ENCODE peak calls at places on chromosomes 1 and 21, in five cellular contexts. C, J, X, F and E are unnamed samples.

GRCh38 chr1:242530761-242531160 is 6.3 kb upstream of the PLD5 start:
- DNase-seq in C (no peak), J (peak), X (no peak), F (no peak), E (no peak)

GRCh38 chr1:185244015-185244747 is 72.9 kb downstream of the IVNS1ABP start:
- DNase-seq in C (no peak), J (peak), X (no peak), F (no peak), E (no peak)

GRCh38 chr1:32944180-32944579 is 20.4 kb downstream of the RNF19B start:
- DNase-seq in C (no peak), J (no peak), X (no peak), F (no peak), E (no peak)

GRCh38 chr1:218460367-218460766 is 115.2 kb downstream of the TGFB2 start:
- DNase-seq in C (no peak), J (peak), X (no peak), F (no peak), E (no peak)

GRCh38 chr1:233627823-233628222 is 13.9 kb downstream of the KCNK1 start:
- DNase-seq in C (no peak), J (no peak), X (no peak), F (no peak), E (no peak)

GRCh38 chr1:192158181-192158580 is at the start of gene RGS18:
- DNase-seq in C (no peak), J (no peak), X (no peak), F (no peak), E (peak)

GRCh38 chr1:18854331-18855025 is 5.0 kb downstream of the TAS1R2 start:
- DNase-seq in C (no peak), J (no peak), X (no peak), F (no peak), E (no peak)

GRCh38 chr1:25740071-25740470 is 59.9 kb upstream of the SELENON start:
- DNase-seq in C (no peak), J (no peak), X (no peak), F (no peak), E (no peak)

GRCh38 chr21:15793547-15794235 is 63.9 kb downstream of the USP25 start:
- DNase-seq in C (no peak), J (no peak), X (no peak), F (no peak), E (no peak)

GRCh38 chr1:228217551-228218344 is 9.9 kb downstream of the OBSCN start:
- DNase-seq in C (no peak), J (no peak), X (peak), F (no peak), E (no peak)

GRCh38 chr1:2242814-2243725 is 15.0 kb downstream of the SKI start:
- DNase-seq in C (no peak), J (no peak), X (no peak), F (no peak), E (no peak)

GRCh38 chr1:156602557-156602993 is 1.3 kb upstream of the GPATCH4 start:
- DNase-seq in C (no peak), J (no peak), X (peak), F (no peak), E (no peak)

GRCh38 chr1:67227196-67227595 is 60.9 kb downstream of the IL23R start:
- DNase-seq in C (no peak), J (peak), X (no peak), F (no peak), E (no peak)

GRCh38 chr1:201954263-201955008 is 867 bp upstream of the TIMM17A start:
- DNase-seq in C (peak), J (no peak), X (no peak), F (no peak), E (no peak)

GRCh38 chr1:162391790-162392563 is 10.4 kb downstream of the C1orf226 start:
- DNase-seq in C (no peak), J (peak), X (no peak), F (no peak), E (peak)

GRCh38 chr1:78291872-78292271 is 198.9 kb upstream of the PTGFR start:
- DNase-seq in C (no peak), J (no peak), X (no peak), F (no peak), E (no peak)

GRCh38 chr1:198496216-198497143 is 44.0 kb downstream of the ATP6V1G3 start:
- DNase-seq in C (no peak), J (peak), X (no peak), F (no peak), E (no peak)

GRCh38 chr1:210330279-210330866 is 1.7 kb downstream of the HHAT start:
- DNase-seq in C (no peak), J (peak), X (peak), F (no peak), E (peak)

GRCh38 chr1:42172394-42173133 is 8.0 kb upstream of the GUCA2A start:
- DNase-seq in C (no peak), J (no peak), X (peak), F (peak), E (no peak)

GRCh38 chr1:97186381-97186780 is 464.8 kb downstream of the PTBP2 start:
- DNase-seq in C (no peak), J (no peak), X (no peak), F (no peak), E (peak)

GRCh38 chr1:107965112-107965991 is at the start of gene VAV3:
- DNase-seq in C (peak), J (peak), X (peak), F (peak), E (peak)

GRCh38 chr1:162374406-162374805 is 2.2 kb downstream of the SPATA46 start:
- DNase-seq in C (no peak), J (no peak), X (no peak), F (no peak), E (peak)

GRCh38 chr1:33036051-33036525 is 595 bp downstream of the AK2 start:
- DNase-seq in C (no peak), J (no peak), X (no peak), F (no peak), E (no peak)

GRCh38 chr1:101820080-101820479 is 176.6 kb downstream of the OLFM3 start:
- DNase-seq in C (no peak), J (peak), X (no peak), F (no peak), E (peak)

GRCh38 chr1:109783436-109783835 is 19.7 kb upstream of the EPS8L3 start:
- DNase-seq in C (no peak), J (no peak), X (no peak), F (peak), E (no peak)

GRCh38 chr1:2530501-2531361 is 668 bp upstream of the HES5 start:
- DNase-seq in C (no peak), J (no peak), X (peak), F (no peak), E (no peak)

GRCh38 chr1:160643138-160643537 is 3.7 kb downstream of the SLAMF1 start:
- DNase-seq in C (no peak), J (no peak), X (no peak), F (no peak), E (no peak)

GRCh38 chr1:160642281-160642644 is 4.6 kb downstream of the SLAMF1 start:
- DNase-seq in C (no peak), J (no peak), X (no peak), F (no peak), E (no peak)

GRCh38 chr1:160645386-160646063 is 1.3 kb downstream of the SLAMF1 start:
- DNase-seq in C (no peak), J (no peak), X (no peak), F (no peak), E (no peak)

GRCh38 chr1:160646192-160646591 is 652 bp downstream of the SLAMF1 start:
- DNase-seq in C (no peak), J (no peak), X (no peak), F (no peak), E (no peak)

GRCh38 chr1:160644399-160644798 is 2.4 kb downstream of the SLAMF1 start:
- DNase-seq in C (no peak), J (no peak), X (no peak), F (no peak), E (no peak)
- H3K4me3 ChIP-seq in C (peak), J (no peak), X (no peak), F (no peak), E (no peak)

GRCh38 chr1:147072371-147073061 is 99.8 kb downstream of the PRKAB2 start:
- DNase-seq in C (peak), J (no peak), X (no peak), F (no peak), E (no peak)
- H3K4me3 ChIP-seq in C (peak), J (peak), X (peak), F (no peak), E (no peak)

GRCh38 chr21:44948426-44949120 is 8.7 kb downstream of the SLX9 start:
- DNase-seq in C (peak), J (no peak), X (no peak), F (peak), E (no peak)

GRCh38 chr21:44947930-44948331 is 8.1 kb downstream of the SLX9 start:
- DNase-seq in C (peak), J (no peak), X (no peak), F (peak), E (no peak)

GRCh38 chr21:44949161-44950015 is 9.6 kb downstream of the SLX9 start:
- DNase-seq in C (peak), J (peak), X (peak), F (peak), E (no peak)

GRCh38 chr21:44946254-44947041 is 6.6 kb downstream of the SLX9 start:
- DNase-seq in C (peak), J (no peak), X (no peak), F (no peak), E (no peak)

DNA sequence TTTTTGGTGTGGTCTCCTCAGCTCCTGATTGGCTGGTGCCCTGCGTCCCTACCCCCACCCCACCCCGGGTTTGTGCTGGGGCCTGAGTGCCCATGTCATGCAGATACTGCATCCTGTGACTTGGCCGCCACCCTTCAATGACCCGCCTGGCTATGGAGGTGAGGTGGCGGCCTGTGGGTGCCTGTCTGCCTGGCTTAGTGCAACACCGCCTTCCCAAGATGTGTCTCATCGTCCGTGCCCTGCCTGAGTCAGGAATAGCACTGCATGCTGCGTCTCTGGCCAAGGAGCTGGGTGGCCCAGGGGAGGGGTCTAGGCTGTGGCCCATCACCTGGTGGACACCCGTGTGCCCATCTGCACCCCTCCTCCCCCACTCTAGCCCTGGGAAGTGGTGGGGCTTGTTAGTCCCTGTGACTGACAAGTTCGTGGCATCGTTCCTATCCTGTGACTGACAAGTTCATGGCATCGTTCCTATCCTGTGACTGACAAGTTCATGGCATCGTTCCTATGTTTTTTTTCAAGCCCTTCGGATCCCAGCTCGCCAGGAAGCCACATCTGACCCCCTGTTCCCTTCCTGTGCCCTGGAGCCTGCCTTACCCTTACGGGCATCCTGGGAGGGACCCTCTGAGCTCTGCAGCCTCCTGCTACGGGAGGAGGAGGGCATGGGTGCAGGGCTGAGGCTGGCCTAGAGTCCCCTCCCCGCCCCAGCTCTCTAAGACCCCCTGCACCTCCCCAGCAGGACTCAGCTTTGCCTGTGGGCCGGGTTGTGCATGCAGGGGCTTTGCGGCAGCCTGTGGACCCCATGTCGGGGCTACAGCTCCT is 7.5 kb downstream of the SLX9 start:
- DNase-seq in C (peak), J (no peak), X (no peak), F (no peak), E (no peak)
- H3K4me3 ChIP-seq in C (no peak), J (no peak), X (no peak), F (no peak), E (no peak)

DNA sequence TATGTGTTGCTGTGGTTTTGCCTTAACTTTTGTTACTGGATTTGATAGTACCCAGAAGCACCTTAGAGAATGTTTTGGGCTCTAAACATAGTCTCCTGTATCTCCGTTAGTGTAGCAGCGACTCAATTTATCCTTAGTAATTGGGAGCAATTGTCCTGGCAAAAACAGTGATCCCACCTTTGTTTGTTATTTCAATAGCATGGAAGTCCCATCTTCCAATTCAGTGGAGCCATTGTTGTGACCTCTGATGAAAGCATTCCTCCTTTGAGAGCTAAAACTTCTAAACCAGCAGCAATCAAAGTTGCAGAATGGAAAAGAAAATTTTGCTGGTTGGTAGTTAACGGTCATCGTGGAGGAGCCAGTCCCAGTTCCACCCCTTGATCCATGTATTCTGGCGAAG is 34.7 kb downstream of the RTCA start:
- DNase-seq in C (no peak), J (no peak), X (no peak), F (no peak), E (no peak)
- H3K4me3 ChIP-seq in C (no peak), J (no peak), X (no peak), F (no peak), E (no peak)

DNA sequence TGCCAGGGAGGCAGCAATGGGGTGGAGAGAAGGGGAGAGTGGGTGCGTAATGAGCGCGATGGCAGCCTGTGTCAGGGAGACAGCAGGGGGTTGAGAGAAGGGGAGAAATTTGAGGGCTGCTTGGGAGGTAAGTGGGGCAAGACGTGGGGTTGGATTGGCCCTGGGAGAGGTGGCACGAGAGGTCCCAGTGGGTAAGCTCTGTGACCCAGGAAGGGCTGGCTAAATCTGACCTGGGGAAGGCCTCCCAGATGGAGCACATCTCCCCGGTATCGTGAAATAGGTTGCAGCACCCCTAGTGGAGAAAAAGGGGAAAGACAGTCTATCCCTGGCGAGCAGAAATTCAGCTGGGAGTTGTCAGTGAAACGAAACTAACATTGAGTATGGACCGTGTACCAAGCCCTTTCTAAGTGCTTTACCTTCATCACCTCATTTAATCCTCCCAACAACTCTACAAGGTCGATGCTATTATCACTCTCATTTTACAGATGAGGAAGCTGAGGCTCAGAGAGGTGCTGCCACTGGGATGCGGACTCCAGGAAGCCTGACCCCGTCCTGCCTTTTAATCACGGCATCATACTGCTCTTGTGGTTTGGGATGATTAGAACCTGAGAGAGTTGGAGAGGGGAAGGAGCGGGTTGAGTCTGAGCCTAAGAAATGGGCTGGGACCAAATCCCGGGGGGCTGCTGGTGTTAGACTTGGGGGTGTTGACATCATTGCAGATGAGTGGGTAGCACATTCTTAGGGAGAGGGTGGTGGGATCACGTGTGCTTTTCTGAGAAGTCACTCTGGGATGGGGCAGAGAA is 56.6 kb upstream of the RPL11 start:
- DNase-seq in C (peak), J (peak), X (peak), F (no peak), E (peak)
- H3K4me3 ChIP-seq in C (peak), J (peak), X (no peak), F (no peak), E (peak)

GRCh38 chr1:151401125-151401788 is 1.9 kb downstream of the PSMB4 start:
- DNase-seq in C (no peak), J (no peak), X (no peak), F (no peak), E (no peak)
- H3K4me3 ChIP-seq in C (peak), J (no peak), X (no peak), F (no peak), E (no peak)

DNA sequence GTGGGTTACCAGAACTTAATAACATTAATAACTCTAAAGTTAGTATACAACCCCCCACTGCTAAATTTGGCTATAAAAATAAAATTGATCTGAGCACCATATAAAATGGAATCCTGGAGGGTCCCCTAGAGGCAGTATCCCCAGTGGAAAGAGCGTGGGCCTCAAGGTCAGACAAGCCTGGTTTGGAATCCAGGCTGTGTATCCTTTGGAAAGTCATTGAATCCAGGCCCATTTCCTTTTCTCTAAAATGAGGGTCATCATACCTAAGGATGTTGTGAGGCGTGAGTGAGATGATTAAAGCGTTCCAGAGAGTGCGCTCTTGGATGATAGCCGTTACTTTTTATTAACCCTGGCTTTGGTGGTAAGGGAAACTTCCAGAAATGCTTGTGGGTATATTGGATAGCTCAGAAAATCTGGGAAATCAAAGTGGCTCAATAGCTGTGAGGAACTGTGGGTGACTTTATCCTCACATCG is 671 bp upstream of the ZNF436 start:
- DNase-seq in C (no peak), J (no peak), X (no peak), F (no peak), E (no peak)
- H3K4me3 ChIP-seq in C (peak), J (peak), X (no peak), F (no peak), E (peak)